ENCODE peak calls at places on chromosomes 13 and 19, in eight cellular contexts. One of them, this sample, is unnamed.

GRCh38 chr13:39415003-39415402 is 188.0 kb downstream of the LHFPL6 start:
- DNase-seq in ascending aorta: no peak
- DNase-seq in astrocyte of the cerebellum: peak
- DNase-seq in A673: no peak
- DNase-seq in adrenal gland: peak
- DNase-seq in ovary: peak
- DNase-seq in neural progenitor cell: no peak
- DNase-seq in AG09309: no peak
- DNase-seq in this sample: no peak

GRCh38 chr19:4606921-4607678 is 32.2 kb upstream of the TNFAIP8L1 start:
- DNase-seq in ascending aorta: no peak
- DNase-seq in astrocyte of the cerebellum: no peak
- DNase-seq in A673: peak
- DNase-seq in adrenal gland: peak
- DNase-seq in ovary: no peak
- DNase-seq in neural progenitor cell: peak
- DNase-seq in AG09309: no peak
- DNase-seq in this sample: no peak

GRCh38 chr13:78589206-78589605 is 14.1 kb downstream of the POU4F1 start:
- DNase-seq in ascending aorta: no peak
- DNase-seq in astrocyte of the cerebellum: no peak
- DNase-seq in A673: peak
- DNase-seq in adrenal gland: peak
- DNase-seq in ovary: no peak
- DNase-seq in neural progenitor cell: peak
- DNase-seq in AG09309: no peak
- DNase-seq in this sample: no peak

GRCh38 chr13:50437252-50437651 is 406.2 kb downstream of the DLEU7 start:
- DNase-seq in ascending aorta: no peak
- DNase-seq in astrocyte of the cerebellum: no peak
- DNase-seq in A673: no peak
- DNase-seq in adrenal gland: no peak
- DNase-seq in ovary: no peak
- DNase-seq in neural progenitor cell: no peak
- DNase-seq in AG09309: no peak
- DNase-seq in this sample: no peak

GRCh38 chr13:34161829-34162544 is 344.0 kb downstream of the RFC3 start:
- DNase-seq in ascending aorta: no peak
- DNase-seq in astrocyte of the cerebellum: peak
- DNase-seq in A673: peak
- DNase-seq in adrenal gland: no peak
- DNase-seq in ovary: no peak
- DNase-seq in neural progenitor cell: peak
- DNase-seq in AG09309: peak
- DNase-seq in this sample: peak

GRCh38 chr19:45097776-45098520 is 5.0 kb downstream of the PPP1R37 start:
- DNase-seq in ascending aorta: no peak
- DNase-seq in astrocyte of the cerebellum: peak
- DNase-seq in A673: peak
- DNase-seq in adrenal gland: peak
- DNase-seq in ovary: peak
- DNase-seq in neural progenitor cell: no peak
- DNase-seq in AG09309: peak
- DNase-seq in this sample: peak

GRCh38 chr19:5967994-5968430 is 9.9 kb downstream of the RANBP3 start:
- DNase-seq in ascending aorta: no peak
- DNase-seq in astrocyte of the cerebellum: peak
- DNase-seq in A673: peak
- DNase-seq in adrenal gland: peak
- DNase-seq in ovary: peak
- DNase-seq in neural progenitor cell: peak
- DNase-seq in AG09309: peak
- DNase-seq in this sample: peak

GRCh38 chr13:74438911-74439310 is 304.7 kb upstream of the KLF12 start:
- DNase-seq in ascending aorta: no peak
- DNase-seq in astrocyte of the cerebellum: no peak
- DNase-seq in A673: no peak
- DNase-seq in adrenal gland: no peak
- DNase-seq in ovary: no peak
- DNase-seq in neural progenitor cell: no peak
- DNase-seq in AG09309: no peak
- DNase-seq in this sample: no peak

GRCh38 chr19:19451429-19452240 is 46.2 kb downstream of the GATAD2A start:
- DNase-seq in ascending aorta: no peak
- DNase-seq in astrocyte of the cerebellum: no peak
- DNase-seq in A673: no peak
- DNase-seq in adrenal gland: no peak
- DNase-seq in ovary: no peak
- DNase-seq in neural progenitor cell: no peak
- DNase-seq in AG09309: no peak
- DNase-seq in this sample: no peak

GRCh38 chr13:75437582-75438318 is 44.2 kb downstream of the TBC1D4 start:
- DNase-seq in ascending aorta: no peak
- DNase-seq in astrocyte of the cerebellum: no peak
- DNase-seq in A673: peak
- DNase-seq in adrenal gland: no peak
- DNase-seq in ovary: peak
- DNase-seq in neural progenitor cell: peak
- DNase-seq in AG09309: no peak
- DNase-seq in this sample: no peak

DNA sequence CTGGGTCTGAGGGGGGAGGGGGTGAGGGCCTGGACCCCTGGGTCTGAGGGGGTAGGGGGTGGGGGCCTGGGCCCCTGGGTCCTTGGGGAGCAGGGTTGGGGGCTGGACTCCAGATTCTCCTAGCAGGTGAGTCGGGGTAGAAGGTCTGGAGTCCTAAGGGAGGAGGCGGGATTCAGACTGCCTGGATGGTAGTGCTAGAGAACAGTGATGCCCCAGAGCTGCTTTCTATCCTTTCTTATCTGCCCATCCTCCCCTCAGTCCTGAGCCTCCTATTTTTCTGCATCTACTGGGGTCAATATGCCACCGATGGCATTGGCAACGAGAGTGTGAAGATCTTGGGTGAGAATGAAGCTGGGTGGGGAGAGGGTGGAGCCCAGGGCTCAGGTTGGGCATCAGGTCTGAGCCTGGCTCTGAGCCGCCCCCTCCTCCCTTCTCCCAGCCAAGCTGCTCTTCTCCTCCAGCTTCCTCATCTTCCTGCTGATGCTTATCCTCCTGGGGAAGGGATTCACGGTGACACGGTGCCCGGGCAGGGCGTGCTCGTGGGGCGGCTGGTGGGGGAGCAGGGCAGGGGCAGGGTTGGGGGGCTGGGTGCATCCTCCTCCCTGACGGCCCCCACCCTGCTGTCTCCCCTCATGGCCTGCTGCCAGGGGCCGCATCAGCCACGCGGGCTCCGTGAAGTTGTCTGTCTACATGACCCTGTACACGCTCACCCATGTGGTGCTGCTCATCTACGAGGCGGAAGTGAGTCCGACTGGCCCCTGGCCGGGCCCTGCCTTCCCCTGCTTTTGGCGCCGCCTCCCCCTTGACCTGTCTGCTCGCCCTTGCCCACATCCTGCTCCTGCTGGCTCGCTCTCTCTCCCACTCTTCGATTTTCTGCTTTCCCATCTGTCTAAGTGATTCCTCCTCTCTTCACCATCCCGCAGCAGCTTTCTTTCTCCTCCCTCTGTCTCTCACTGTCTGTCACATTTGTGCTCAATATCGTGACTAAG is 3.4 kb downstream of the TMEM145 start:
- DNase-seq in ascending aorta: no peak
- DNase-seq in astrocyte of the cerebellum: no peak
- DNase-seq in A673: no peak
- DNase-seq in adrenal gland: no peak
- DNase-seq in ovary: no peak
- DNase-seq in neural progenitor cell: no peak
- DNase-seq in AG09309: no peak
- DNase-seq in this sample: no peak
- H3K4me3 ChIP-seq in ascending aorta: no peak
- H3K4me3 ChIP-seq in astrocyte of the cerebellum: no peak
- H3K4me3 ChIP-seq in A673: no peak
- H3K4me3 ChIP-seq in adrenal gland: no peak
- H3K4me3 ChIP-seq in ovary: no peak
- H3K4me3 ChIP-seq in neural progenitor cell: no peak
- H3K4me3 ChIP-seq in AG09309: no peak
- H3K4me3 ChIP-seq in this sample: no peak

DNA sequence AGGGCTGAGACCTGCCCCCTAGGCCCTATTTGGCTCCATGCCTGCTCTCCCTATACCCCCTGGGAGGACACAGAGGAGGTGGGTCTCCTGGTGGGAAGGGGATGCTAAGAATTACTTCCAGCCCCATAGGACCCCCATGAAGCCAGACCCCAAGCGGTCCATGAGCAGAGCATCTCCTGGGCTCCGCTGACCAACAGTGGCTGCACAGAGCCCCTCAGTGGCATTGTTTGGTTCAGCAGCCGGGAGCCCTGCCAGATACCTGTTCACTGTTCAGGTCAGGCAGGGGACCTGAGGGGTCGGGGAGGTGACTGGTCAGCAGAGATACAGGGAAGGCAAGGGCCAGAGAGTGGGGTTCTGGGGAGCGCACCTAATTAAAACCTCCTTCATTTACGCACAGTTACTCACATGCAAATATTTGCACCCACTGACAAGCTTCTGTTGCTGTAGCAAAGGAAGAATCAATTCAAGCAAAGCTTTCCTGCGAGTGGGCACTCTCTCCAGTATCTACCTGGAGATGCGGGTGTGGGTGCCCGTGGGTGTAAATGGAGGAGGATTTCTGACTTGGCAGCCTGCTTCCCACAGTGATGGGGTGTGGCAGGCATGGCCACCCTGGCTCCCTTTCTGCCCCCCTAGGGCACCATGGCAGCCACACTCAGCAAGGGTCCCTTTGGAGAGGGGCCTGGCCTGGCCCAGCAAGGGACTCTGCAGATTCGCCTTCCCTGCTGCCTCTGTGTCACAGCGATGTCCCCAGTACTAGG is 83.5 kb downstream of the CHST8 start:
- DNase-seq in ascending aorta: no peak
- DNase-seq in astrocyte of the cerebellum: no peak
- DNase-seq in A673: no peak
- DNase-seq in adrenal gland: no peak
- DNase-seq in ovary: no peak
- DNase-seq in neural progenitor cell: peak
- DNase-seq in AG09309: no peak
- DNase-seq in this sample: no peak
- TF ChIP-seq CTCF in ascending aorta: no peak
- TF ChIP-seq CTCF in astrocyte of the cerebellum: no peak
- TF ChIP-seq CTCF in A673: no peak
- TF ChIP-seq CTCF in adrenal gland: no peak
- TF ChIP-seq CTCF in ovary: no peak
- TF ChIP-seq CTCF in neural progenitor cell: peak
- TF ChIP-seq CTCF in AG09309: no peak
- TF ChIP-seq CTCF in this sample: no peak

GRCh38 chr19:17420267-17420924 is 549 bp downstream of the MVB12A start:
- DNase-seq in ascending aorta: no peak
- DNase-seq in astrocyte of the cerebellum: no peak
- DNase-seq in A673: no peak
- DNase-seq in adrenal gland: peak
- DNase-seq in ovary: peak
- DNase-seq in neural progenitor cell: peak
- DNase-seq in AG09309: no peak
- DNase-seq in this sample: no peak

GRCh38 chr19:17419154-17419490 is 725 bp upstream of the MVB12A start:
- DNase-seq in ascending aorta: no peak
- DNase-seq in astrocyte of the cerebellum: no peak
- DNase-seq in A673: no peak
- DNase-seq in adrenal gland: no peak
- DNase-seq in ovary: no peak
- DNase-seq in neural progenitor cell: no peak
- DNase-seq in AG09309: no peak
- DNase-seq in this sample: no peak

GRCh38 chr19:17419491-17420266 is at the start of gene MVB12A:
- DNase-seq in ascending aorta: peak
- DNase-seq in astrocyte of the cerebellum: peak
- DNase-seq in A673: peak
- DNase-seq in adrenal gland: peak
- DNase-seq in ovary: peak
- DNase-seq in neural progenitor cell: peak
- DNase-seq in AG09309: peak
- DNase-seq in this sample: peak

GRCh38 chr19:17421942-17422341 is 2.1 kb downstream of the MVB12A start:
- DNase-seq in ascending aorta: no peak
- DNase-seq in astrocyte of the cerebellum: no peak
- DNase-seq in A673: no peak
- DNase-seq in adrenal gland: no peak
- DNase-seq in ovary: no peak
- DNase-seq in neural progenitor cell: no peak
- DNase-seq in AG09309: no peak
- DNase-seq in this sample: no peak

DNA sequence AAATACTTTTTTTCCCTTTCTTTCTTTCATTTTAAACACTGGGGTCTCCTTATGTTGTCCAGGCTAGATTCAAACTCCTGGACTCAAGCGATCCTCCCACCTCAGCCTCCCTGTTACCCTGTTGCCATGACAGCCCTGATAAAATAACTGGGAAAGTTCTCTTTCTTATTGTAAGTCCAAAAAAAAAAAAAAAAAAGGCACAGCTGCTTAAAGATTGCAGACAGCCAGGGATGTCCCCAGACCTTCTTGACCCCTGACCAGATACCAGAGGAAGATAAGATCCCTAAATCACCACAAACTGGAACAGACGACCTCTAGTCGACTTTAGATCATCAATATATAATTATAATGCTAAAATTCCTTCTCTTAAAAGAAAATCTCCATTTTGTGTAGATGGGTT is 1.1 kb upstream of the MVB12A start:
- DNase-seq in ascending aorta: no peak
- DNase-seq in astrocyte of the cerebellum: no peak
- DNase-seq in A673: no peak
- DNase-seq in adrenal gland: no peak
- DNase-seq in ovary: no peak
- DNase-seq in neural progenitor cell: no peak
- DNase-seq in AG09309: no peak
- DNase-seq in this sample: no peak
- H3K4me3 ChIP-seq in ascending aorta: peak
- H3K4me3 ChIP-seq in astrocyte of the cerebellum: no peak
- H3K4me3 ChIP-seq in A673: peak
- H3K4me3 ChIP-seq in adrenal gland: no peak
- H3K4me3 ChIP-seq in ovary: no peak
- H3K4me3 ChIP-seq in neural progenitor cell: peak
- H3K4me3 ChIP-seq in AG09309: peak
- H3K4me3 ChIP-seq in this sample: peak

GRCh38 chr19:39224910-39225309 is 19.9 kb downstream of the IFNL3 start:
- DNase-seq in ascending aorta: no peak
- DNase-seq in astrocyte of the cerebellum: no peak
- DNase-seq in A673: no peak
- DNase-seq in adrenal gland: no peak
- DNase-seq in ovary: no peak
- DNase-seq in neural progenitor cell: peak
- DNase-seq in AG09309: no peak
- DNase-seq in this sample: no peak
- TF ChIP-seq CTCF in ascending aorta: no peak
- TF ChIP-seq CTCF in astrocyte of the cerebellum: no peak
- TF ChIP-seq CTCF in A673: no peak
- TF ChIP-seq CTCF in adrenal gland: no peak
- TF ChIP-seq CTCF in ovary: no peak
- TF ChIP-seq CTCF in neural progenitor cell: peak
- TF ChIP-seq CTCF in AG09309: no peak
- TF ChIP-seq CTCF in this sample: no peak